ENCODE peak calls at places on chromosomes 5 and 9, in five cellular contexts. O is heart right ventricle, U is body of pancreas, A is SK-N-SH, T is psoas muscle. G is an unnamed sample.

GRCh38 chr5:102866315-102866693 is 111.2 kb downstream of the PAM start:
- DNase-seq in A (no peak), T (no peak), U (no peak), O (no peak), G (no peak)

GRCh38 chr5:137498736-137499505 is at the start of gene SPOCK1:
- DNase-seq in A (peak; percentile 94), U (peak; percentile 77), T (peak; percentile 81), O (peak; percentile 47), G (peak; percentile 64)

GRCh38 chr5:132657676-132658382 is at the start of gene IL13:
- DNase-seq in O (no peak), A (no peak), U (no peak), T (no peak), G (no peak)

GRCh38 chr5:1343315-1343751 is 1.6 kb downstream of the CLPTM1L start:
- DNase-seq in O (no peak), U (no peak), A (no peak), T (no peak), G (no peak)

GRCh38 chr5:35938518-35939227 is at the start of gene CAPSL:
- DNase-seq in A (peak; percentile 24), T (no peak), O (peak; percentile 19), U (peak; percentile 88), G (no peak)

GRCh38 chr9:8781447-8781846 is 981.9 kb upstream of the DMAC1 start:
- DNase-seq in U (no peak), A (no peak), O (no peak), T (no peak), G (no peak)

GRCh38 chr5:59115345-59115744 is 532.5 kb downstream of the RAB3C start:
- DNase-seq in A (no peak), T (no peak), U (no peak), O (no peak), G (no peak)

GRCh38 chr9:109282302-109282701 is 38.6 kb downstream of the EPB41L4B start:
- DNase-seq in O (no peak), T (no peak), U (no peak), A (no peak), G (no peak)

GRCh38 chr5:67475489-67475888 is 278.9 kb upstream of the CD180 start:
- DNase-seq in U (no peak), T (no peak), A (no peak), O (no peak), G (no peak)

GRCh38 chr9:27194401-27195091 is 85.5 kb downstream of the TEK start:
- DNase-seq in U (no peak), O (no peak), T (no peak), A (no peak), G (peak; percentile 53)

GRCh38 chr5:31921852-31922305 is 252.2 kb downstream of the GOLPH3 start:
- DNase-seq in A (no peak), U (no peak), T (no peak), O (no peak), G (no peak)

GRCh38 chr5:173781826-173782670 is 106.1 kb upstream of the CPEB4 start:
- DNase-seq in O (peak; percentile 73), U (peak; percentile 57), T (peak; percentile 85), A (peak; percentile 54), G (peak; percentile 96)

GRCh38 chr5:53714324-53715010 is 154.0 kb downstream of the NDUFS4 start:
- DNase-seq in T (no peak), A (no peak), U (no peak), O (no peak), G (no peak)

GRCh38 chr5:96320797-96321196 is 112.3 kb downstream of the PCSK1 start:
- DNase-seq in T (no peak), U (no peak), O (no peak), A (no peak), G (no peak)

GRCh38 chr9:128218172-128218517 is 15.0 kb downstream of the DNM1 start:
- DNase-seq in A (peak; percentile 15), T (no peak), U (no peak), O (no peak), G (no peak)

GRCh38 chr5:75438722-75439121 is 72.7 kb downstream of the CERT1 start:
- DNase-seq in T (no peak), A (no peak), O (no peak), U (no peak), G (no peak)

GRCh38 chr9:18350036-18350435 is 123.9 kb upstream of the ADAMTSL1 start:
- DNase-seq in A (no peak), O (no peak), U (no peak), T (no peak), G (no peak)

GRCh38 chr5:61004448-61004847 is 59.4 kb downstream of the NDUFAF2 start:
- DNase-seq in T (no peak), O (no peak), A (no peak), U (no peak), G (no peak)

GRCh38 chr5:4859489-4860211 is 280.5 kb upstream of the ADAMTS16 start:
- DNase-seq in U (no peak), T (no peak), A (no peak), O (no peak), G (no peak)

GRCh38 chr9:127021664-127022337 is 100.6 kb downstream of the ANGPTL2 start:
- DNase-seq in U (peak; percentile 48), T (peak; percentile 89), O (peak; percentile 91), A (peak; percentile 79), G (peak; percentile 51)

GRCh38 chr5:10762178-10762775 is 1.2 kb upstream of the DAP start:
- DNase-seq in U (peak; percentile 31), T (peak; percentile 27), A (no peak), O (peak; percentile 48), G (peak; percentile 86)

GRCh38 chr5:143213231-143213850 is 190.1 kb downstream of the NR3C1 start:
- DNase-seq in U (no peak), O (no peak), T (no peak), A (no peak), G (no peak)

GRCh38 chr5:154286557-154286956 is 96.0 kb downstream of the GALNT10 start:
- DNase-seq in O (no peak), T (no peak), A (no peak), U (no peak), G (no peak)

GRCh38 chr5:173926359-173926758 is 38.2 kb downstream of the CPEB4 start:
- DNase-seq in U (no peak), O (peak; percentile 62), A (no peak), T (no peak), G (no peak)

GRCh38 chr9:113542016-113542415 is 78.5 kb downstream of the RGS3 start:
- DNase-seq in O (no peak), A (no peak), U (no peak), T (no peak), G (no peak)

GRCh38 chr9:93467462-93467861 is 14.1 kb upstream of the FAM120AOS start:
- DNase-seq in O (no peak), T (no peak), U (no peak), A (no peak), G (no peak)
- H3K36me3 ChIP-seq in O (peaks cover 15% of the 10 kb centered on the region), T (no peaks in the 10 kb centered on the region), U (no peaks in the 10 kb centered on the region), A (peaks cover 12% of the 10 kb centered on the region), G (peaks cover 9% of the 10 kb centered on the region)

GRCh38 chr9:136355616-136356557 is 7.7 kb downstream of the DNLZ start:
- DNase-seq in O (no peak), U (no peak), A (no peak), T (no peak), G (no peak)

GRCh38 chr9:136352682-136353081 is 10.9 kb downstream of the DNLZ start:
- DNase-seq in T (no peak), O (no peak), U (no peak), A (no peak), G (no peak)

GRCh38 chr9:136353088-136353487 is 10.5 kb downstream of the DNLZ start:
- DNase-seq in O (no peak), T (no peak), A (no peak), U (no peak), G (no peak)

GRCh38 chr9:136354592-136355085 is 8.9 kb downstream of the DNLZ start:
- DNase-seq in A (no peak), O (peak; percentile 78), T (no peak), U (no peak), G (no peak)

GRCh38 chr9:136353757-136354488 is 9.6 kb downstream of the DNLZ start:
- DNase-seq in O (no peak), U (no peak), A (no peak), T (no peak), G (no peak)
- H3K27ac ChIP-seq in O (peak overlapping the region; percentile 89), U (no peak overlapping the region), A (no peak overlapping the region), T (no peak overlapping the region), G (peak overlapping the region; percentile 29)

DNA sequence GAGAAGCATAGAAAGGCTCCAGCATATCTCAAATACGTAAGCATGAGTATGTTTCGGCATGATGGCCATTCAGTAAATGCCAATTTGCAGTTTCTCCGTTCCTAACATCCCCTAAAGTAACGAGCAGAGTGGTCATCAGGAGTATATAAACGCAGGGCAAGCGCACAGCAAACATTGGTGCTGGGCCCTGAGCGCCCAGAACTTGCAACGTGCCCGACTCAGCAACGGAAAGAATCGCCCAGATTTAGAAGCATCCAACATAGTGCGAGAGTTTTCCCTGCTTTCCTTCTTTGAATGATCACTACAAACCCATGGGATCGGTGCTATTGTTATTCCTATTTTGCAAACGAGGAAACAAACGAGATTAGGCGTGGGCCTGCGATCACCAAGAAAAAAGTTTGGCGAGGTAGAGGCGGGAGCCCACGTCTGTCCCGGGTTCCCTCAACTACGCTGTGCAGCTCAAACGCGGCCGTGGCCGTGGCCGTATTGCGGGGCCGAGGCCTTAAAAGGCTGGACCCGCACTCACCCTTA is 514 bp downstream of the RPS14 start:
- DNase-seq in O (no peak), A (no peak), U (no peak), T (no peak), G (no peak)
- H3K36me3 ChIP-seq in O (peaks cover 40% of the 10 kb centered on the region), A (peaks cover 43% of the 10 kb centered on the region), U (peaks cover 33% of the 10 kb centered on the region), T (peaks cover 28% of the 10 kb centered on the region), G (peaks cover 55% of the 10 kb centered on the region)

GRCh38 chr9:132560604-132561304 is 21.7 kb upstream of the BARHL1 start:
- DNase-seq in U (no peak), A (peak; percentile 47), T (no peak), O (no peak), G (no peak)

GRCh38 chr9:132557768-132558167 is 24.6 kb upstream of the BARHL1 start:
- DNase-seq in U (no peak), A (no peak), T (no peak), O (no peak), G (no peak)

GRCh38 chr9:132557159-132557558 is 25.2 kb upstream of the BARHL1 start:
- DNase-seq in U (no peak), T (no peak), A (no peak), O (no peak), G (no peak)

GRCh38 chr9:132562313-132562588 is 20.2 kb upstream of the BARHL1 start:
- DNase-seq in A (no peak), U (no peak), O (no peak), T (no peak), G (no peak)

GRCh38 chr9:132559711-132560110 is 22.7 kb upstream of the BARHL1 start:
- DNase-seq in O (no peak), T (no peak), U (no peak), A (no peak), G (no peak)
- H3K27ac ChIP-seq in O (no peak overlapping the region), T (no peak overlapping the region), U (no peak overlapping the region), A (no peak overlapping the region), G (no peak overlapping the region)

GRCh38 chr5:123398058-123398728 is 25.0 kb downstream of the CEP120 start:
- DNase-seq in T (no peak), A (no peak), U (no peak), O (no peak), G (no peak)
- H3K36me3 ChIP-seq in T (no peaks in the 10 kb centered on the region), A (peaks cover 30% of the 10 kb centered on the region), U (peaks cover 8% of the 10 kb centered on the region), O (peaks cover 85% of the 10 kb centered on the region), G (peaks cover 32% of the 10 kb centered on the region)

G was measured in SJSA1.